ENCODE peak calls at places on chromosomes 12 and 14, in five cellular contexts. R, I, F, Y and K are unnamed samples.

GRCh38 chr12:69534389-69534822 is 50.9 kb upstream of the CCT2 start:
- DNase-seq in R (peak; percentile 71), I (no peak), F (peak; percentile 100), Y (no peak), K (peak; percentile 51)

GRCh38 chr14:64726585-64726890 is 22.3 kb downstream of the PLEKHG3 start:
- DNase-seq in R (peak; percentile 52), I (no peak), F (peak; percentile 60), Y (no peak), K (no peak)

GRCh38 chr12:85363382-85364190 is 83.6 kb downstream of the ALX1 start:
- DNase-seq in R (no peak), I (no peak), F (no peak), Y (no peak), K (no peak)

GRCh38 chr12:68349921-68350606 is 17.9 kb upstream of the MDM1 start:
- DNase-seq in R (no peak), I (no peak), F (no peak), Y (no peak), K (no peak)

GRCh38 chr12:47557401-47557800 is 148.4 kb downstream of the RPAP3 start:
- DNase-seq in R (no peak), I (no peak), F (no peak), Y (no peak), K (no peak)

GRCh38 chr12:98422809-98423208 is 92.6 kb upstream of the TMPO start:
- DNase-seq in R (peak; percentile 54), I (no peak), F (no peak), Y (no peak), K (no peak)

GRCh38 chr12:108338915-108339657 is at the start of gene CMKLR1:
- DNase-seq in R (no peak), I (peak; percentile 78), F (no peak), Y (peak; percentile 34), K (no peak)

GRCh38 chr12:88579941-88580871 is at the start of gene KITLG:
- DNase-seq in R (peak; percentile 84), I (peak; percentile 83), F (peak; percentile 87), Y (peak; percentile 10), K (no peak)

GRCh38 chr14:45426685-45427282 is 173.8 kb upstream of the MIS18BP1 start:
- DNase-seq in R (peak; percentile 57), I (peak; percentile 10), F (peak; percentile 34), Y (peak; percentile 9), K (peak; percentile 4)

GRCh38 chr12:49619286-49619685 is 4.1 kb upstream of the PRPF40B start:
- DNase-seq in R (no peak), I (no peak), F (peak; percentile 29), Y (no peak), K (no peak)

GRCh38 chr12:104426926-104427546 is 29.7 kb upstream of the CHST11 start:
- DNase-seq in R (no peak), I (peak; percentile 25), F (peak; percentile 70), Y (no peak), K (no peak)

GRCh38 chr12:10756194-10756593 is 33.1 kb upstream of the YBX3 start:
- DNase-seq in R (no peak), I (no peak), F (no peak), Y (no peak), K (no peak)

GRCh38 chr14:92625213-92625612 is 111.6 kb downstream of the RIN3 start:
- DNase-seq in R (peak; percentile 65), I (no peak), F (peak; percentile 96), Y (no peak), K (no peak)

GRCh38 chr14:52117433-52117832 is 48.6 kb upstream of the NID2 start:
- DNase-seq in R (no peak), I (no peak), F (peak; percentile 54), Y (no peak), K (no peak)

GRCh38 chr12:97456792-97457191 is 5.8 kb upstream of the RMST start:
- DNase-seq in R (no peak), I (no peak), F (no peak), Y (no peak), K (no peak)

GRCh38 chr14:22220427-22220826 is 368.6 kb downstream of the DAD1 start:
- DNase-seq in R (no peak), I (no peak), F (peak; percentile 70), Y (no peak), K (no peak)

GRCh38 chr12:91704446-91704845 is 441.2 kb downstream of the BTG1 start:
- DNase-seq in R (peak; percentile 17), I (no peak), F (peak; percentile 19), Y (no peak), K (no peak)

GRCh38 chr12:3213171-3213570 is 136.0 kb downstream of the TSPAN9 start:
- DNase-seq in R (no peak), I (no peak), F (no peak), Y (no peak), K (no peak)

GRCh38 chr14:102525213-102526143 is 15.9 kb upstream of the ANKRD9 start:
- DNase-seq in R (peak; percentile 80), I (no peak), F (peak; percentile 59), Y (no peak), K (peak; percentile 27)

GRCh38 chr14:104865069-104865630 is at the start of gene CEP170B:
- DNase-seq in R (peak; percentile 39), I (peak; percentile 95), F (peak; percentile 21), Y (peak; percentile 85), K (no peak)

GRCh38 chr12:12964255-12964654 is 12.3 kb upstream of the GPRC5D start:
- DNase-seq in R (no peak), I (no peak), F (no peak), Y (no peak), K (no peak)

GRCh38 chr12:66915312-66915904 is 236.5 kb upstream of the GRIP1 start:
- DNase-seq in R (no peak), I (no peak), F (no peak), Y (no peak), K (no peak)

GRCh38 chr14:72625689-72626088 is 268.2 kb downstream of the DPF3 start:
- DNase-seq in R (no peak), I (no peak), F (no peak), Y (no peak), K (peak; percentile 41)

GRCh38 chr14:69901113-69901951 is 22.1 kb downstream of the SMOC1 start:
- DNase-seq in R (no peak), I (no peak), F (peak; percentile 52), Y (no peak), K (no peak)

GRCh38 chr12:75646329-75646940 is 135.0 kb upstream of the KRR1 start:
- DNase-seq in R (no peak), I (no peak), F (peak; percentile 24), Y (no peak), K (no peak)

GRCh38 chr14:30808576-30808975 is 65.8 kb upstream of the COCH start:
- DNase-seq in R (no peak), I (no peak), F (no peak), Y (no peak), K (no peak)

GRCh38 chr14:48247972-48248371 is 572.6 kb upstream of the MDGA2 start:
- DNase-seq in R (no peak), I (no peak), F (no peak), Y (no peak), K (no peak)
- TF ChIP-seq RCOR1 in R (no peak), I (no peak), F (no peak), Y (no peak), K (no peak)

DNA sequence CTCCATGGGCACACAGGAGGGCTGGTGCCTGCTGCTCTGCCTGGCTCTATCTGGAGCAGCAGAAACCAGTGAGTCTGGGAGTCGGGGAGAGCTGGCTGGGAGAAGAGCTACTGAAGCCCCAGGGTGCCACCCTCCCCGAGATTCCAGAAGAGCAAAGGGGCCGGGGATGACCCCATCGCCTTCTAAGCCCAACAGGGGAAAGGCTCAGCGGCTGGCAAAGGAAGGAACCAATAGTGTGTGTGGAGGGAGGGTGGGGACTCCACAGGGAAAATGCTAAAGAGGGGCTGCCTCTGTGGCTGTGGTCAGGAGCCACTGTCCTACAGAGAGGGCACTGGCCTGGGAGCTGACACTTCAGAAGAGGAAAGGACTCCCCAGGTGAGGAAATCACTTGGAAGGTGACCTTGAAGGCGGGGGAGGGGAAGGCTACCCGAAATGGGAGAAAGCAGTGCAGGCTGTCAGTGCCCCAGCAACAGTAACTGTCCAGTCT is 446 bp downstream of the TAPBPL start:
- DNase-seq in R (no peak), I (peak; percentile 54), F (no peak), Y (no peak), K (no peak)
- TF ChIP-seq RCOR1 in R (no peak), I (no peak), F (no peak), Y (no peak), K (no peak)

GRCh38 chr12:123671876-123672275 is 963 bp downstream of the TCTN2 start:
- DNase-seq in R (no peak), I (no peak), F (peak; percentile 71), Y (no peak), K (no peak)
- TF ChIP-seq RCOR1 in R (no peak), I (no peak), F (no peak), Y (no peak), K (no peak)

GRCh38 chr12:24901975-24902461 is 46.9 kb downstream of the BCAT1 start:
- DNase-seq in R (no peak), I (no peak), F (no peak), Y (no peak), K (no peak)

GRCh38 chr12:24905431-24905830 is 43.5 kb downstream of the BCAT1 start:
- DNase-seq in R (no peak), I (no peak), F (peak; percentile 67), Y (no peak), K (no peak)

GRCh38 chr12:24902521-24903304 is 46.2 kb downstream of the BCAT1 start:
- DNase-seq in R (no peak), I (no peak), F (no peak), Y (no peak), K (no peak)

GRCh38 chr12:24904871-24905270 is 44.0 kb downstream of the BCAT1 start:
- DNase-seq in R (no peak), I (no peak), F (no peak), Y (no peak), K (no peak)

DNA sequence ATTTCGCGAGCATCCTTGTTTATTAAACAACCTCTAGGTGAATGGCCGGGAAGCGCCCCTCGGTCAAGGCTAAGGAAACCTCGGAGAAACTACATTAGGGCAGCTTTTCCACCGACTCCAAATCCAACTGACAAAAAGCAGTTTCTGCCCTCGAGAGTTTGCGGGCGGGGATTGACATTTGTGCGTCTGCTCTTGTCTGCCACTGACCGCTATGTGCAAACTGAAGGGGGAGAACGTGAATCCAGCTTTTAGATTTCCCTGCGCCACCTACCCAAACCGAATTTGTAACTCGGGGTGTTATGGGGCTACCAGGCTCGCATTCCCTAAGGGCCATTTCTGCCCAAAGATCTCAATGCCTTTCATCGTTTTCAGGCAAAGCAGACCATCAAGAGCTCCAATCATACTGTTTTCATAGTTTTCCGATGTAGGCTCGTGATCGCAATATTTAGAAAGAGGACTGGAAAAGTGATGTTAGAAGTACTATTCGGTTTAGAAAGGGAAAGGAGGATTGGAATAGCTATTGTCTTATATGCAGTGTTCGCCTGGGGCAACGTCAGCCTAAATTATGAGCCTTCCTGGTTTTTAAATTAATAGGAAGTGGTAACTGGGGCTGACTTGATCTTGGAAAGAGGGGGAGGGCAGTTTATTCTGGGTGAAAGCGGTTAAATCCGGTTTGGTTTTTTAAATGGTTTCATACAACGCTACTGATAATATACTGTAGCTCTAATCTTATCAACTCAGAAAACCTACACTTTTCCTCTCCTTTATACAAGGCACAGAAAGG is 45.4 kb downstream of the BCAT1 start:
- DNase-seq in R (no peak), I (no peak), F (no peak), Y (no peak), K (no peak)
- TF ChIP-seq RCOR1 in R (no peak), I (no peak), F (no peak), Y (no peak), K (no peak)

DNA sequence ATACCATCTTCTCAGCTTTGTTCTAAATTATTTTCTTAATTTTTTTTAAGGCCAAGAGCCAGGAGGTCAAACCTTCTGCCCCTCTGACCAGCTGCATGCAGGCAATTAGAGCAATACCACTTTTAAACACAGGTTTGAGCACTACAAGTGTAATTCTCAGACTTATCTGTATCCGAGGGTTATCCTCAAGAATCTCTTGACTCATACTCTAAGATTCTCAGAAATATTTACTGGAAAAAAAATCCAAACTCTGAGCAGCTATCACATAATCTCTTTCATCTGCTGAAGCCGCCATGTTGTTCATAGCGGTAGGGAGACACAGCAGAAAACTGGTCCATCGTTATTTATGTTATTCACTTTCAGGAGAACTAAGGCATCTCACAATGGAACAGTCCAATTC is 27.4 kb upstream of the PTHLH start:
- DNase-seq in R (no peak), I (no peak), F (peak; percentile 60), Y (no peak), K (no peak)
- TF ChIP-seq RCOR1 in R (no peak), I (no peak), F (no peak), Y (no peak), K (no peak)